ENCODE peak calls at places on chromosomes 2 and 18, in four cellular contexts. E, D, Q and L are unnamed samples.

GRCh38 chr2:241363316-241363879 is 7.3 kb downstream of the FARP2 start:
- DNase-seq in E (no peak), D (peak), Q (no peak), L (no peak)

GRCh38 chr2:218658671-218659257 is 659 bp downstream of the ZNF142 start:
- DNase-seq in E (peak), D (peak), Q (no peak), L (no peak)

GRCh38 chr2:209334188-209335017 is 89.4 kb upstream of the MAP2 start:
- DNase-seq in E (peak), D (peak), Q (no peak), L (peak)

GRCh38 chr18:24530630-24531111 is 70.2 kb downstream of the HRH4 start:
- DNase-seq in E (peak), D (no peak), Q (no peak), L (no peak)

GRCh38 chr2:149213764-149214493 is 116.5 kb upstream of the LYPD6 start:
- DNase-seq in E (no peak), D (no peak), Q (no peak), L (no peak)

GRCh38 chr2:135701442-135701841 is 40.2 kb upstream of the UBXN4 start:
- DNase-seq in E (peak), D (no peak), Q (no peak), L (no peak)

GRCh38 chr18:78632111-78632541 is 347.5 kb upstream of the SALL3 start:
- DNase-seq in E (peak), D (no peak), Q (no peak), L (peak)

GRCh38 chr2:9631976-9632700 is 1.3 kb upstream of the YWHAQ start:
- DNase-seq in E (no peak), D (no peak), Q (no peak), L (no peak)

GRCh38 chr18:14930076-14930475 is 182.1 kb downstream of the ANKRD30B start:
- DNase-seq in E (no peak), D (no peak), Q (no peak), L (peak)

GRCh38 chr2:218564056-218564455 is 4.1 kb downstream of the USP37 start:
- DNase-seq in E (no peak), D (no peak), Q (no peak), L (no peak)

GRCh38 chr2:197515277-197515797 is 529 bp upstream of the MOB4 start:
- DNase-seq in E (peak), D (no peak), Q (no peak), L (no peak)

GRCh38 chr18:70335892-70336726 is 47.3 kb downstream of the SOCS6 start:
- DNase-seq in E (no peak), D (no peak), Q (no peak), L (no peak)

GRCh38 chr2:75539955-75540716 is 20.6 kb downstream of the EVA1A start:
- DNase-seq in E (no peak), D (no peak), Q (no peak), L (no peak)

GRCh38 chr2:236689393-236689700 is 119.7 kb downstream of the ACKR3 start:
- DNase-seq in E (no peak), D (no peak), Q (no peak), L (no peak)

GRCh38 chr18:47595816-47596501 is 334.5 kb downstream of the SMAD2 start:
- DNase-seq in E (no peak), D (no peak), Q (no peak), L (peak)

GRCh38 chr2:218430721-218431120 is 11.8 kb downstream of the VIL1 start:
- DNase-seq in E (no peak), D (no peak), Q (peak), L (peak)

GRCh38 chr2:222927600-222927999 is 66.8 kb downstream of the ACSL3 start:
- DNase-seq in E (no peak), D (no peak), Q (no peak), L (no peak)

GRCh38 chr2:10835052-10835970 is 22.7 kb upstream of the PDIA6 start:
- DNase-seq in E (peak), D (peak), Q (peak), L (no peak)

GRCh38 chr2:230921806-230922595 is 3.0 kb downstream of the GPR55 start:
- DNase-seq in E (no peak), D (peak), Q (no peak), L (peak)

GRCh38 chr2:42764096-42764495 is at the start of gene OXER1:
- DNase-seq in E (no peak), D (no peak), Q (no peak), L (no peak)

GRCh38 chr2:182038579-182038978 is 52.9 kb downstream of the PPP1R1C start:
- DNase-seq in E (peak), D (no peak), Q (no peak), L (no peak)

GRCh38 chr2:54558976-54559410 is 102.9 kb downstream of the SPTBN1 start:
- DNase-seq in E (no peak), D (no peak), Q (no peak), L (no peak)

GRCh38 chr18:11125372-11126315 is 23.7 kb downstream of the PIEZO2 start:
- DNase-seq in E (peak), D (no peak), Q (no peak), L (no peak)

GRCh38 chr2:151049746-151050145 is 211.9 kb downstream of the RBM43 start:
- DNase-seq in E (peak), D (no peak), Q (no peak), L (no peak)

GRCh38 chr2:26562811-26563645 is 78.1 kb downstream of the CIB4 start:
- DNase-seq in E (no peak), D (peak), Q (no peak), L (peak)

GRCh38 chr2:46170611-46171385 is 126.4 kb upstream of the EPAS1 start:
- DNase-seq in E (no peak), D (no peak), Q (no peak), L (no peak)

GRCh38 chr2:148874868-148875341 is at the start of gene KIF5C:
- DNase-seq in E (peak), D (peak), Q (peak), L (peak)

GRCh38 chr2:144130551-144130950 is 389.4 kb downstream of the ZEB2 start:
- DNase-seq in E (no peak), D (no peak), Q (no peak), L (no peak)

GRCh38 chr2:222919841-222920609 is 59.2 kb downstream of the ACSL3 start:
- DNase-seq in E (peak), D (no peak), Q (no peak), L (no peak)

GRCh38 chr18:13369756-13370510 is 151.4 kb downstream of the LDLRAD4 start:
- DNase-seq in E (no peak), D (no peak), Q (no peak), L (no peak)

GRCh38 chr2:116832148-116832547 is 982.3 kb upstream of the DDX18 start:
- DNase-seq in E (no peak), D (no peak), Q (no peak), L (no peak)

GRCh38 chr2:123363076-123363475 is 662.0 kb upstream of the CNTNAP5 start:
- DNase-seq in E (no peak), D (no peak), Q (no peak), L (no peak)

GRCh38 chr18:30328839-30329238 is 713.7 kb downstream of the DSC3 start:
- DNase-seq in E (no peak), D (no peak), Q (no peak), L (no peak)

GRCh38 chr2:23361185-23361584 is 23.8 kb upstream of the KLHL29 start:
- DNase-seq in E (peak), D (no peak), Q (no peak), L (peak)

GRCh38 chr2:191675807-191676667 is 1.9 kb upstream of the NABP1 start:
- DNase-seq in E (no peak), D (peak), Q (peak), L (peak)

GRCh38 chr2:225103737-225104141 is 61.5 kb upstream of the DOCK10 start:
- DNase-seq in E (peak), D (no peak), Q (no peak), L (no peak)

DNA sequence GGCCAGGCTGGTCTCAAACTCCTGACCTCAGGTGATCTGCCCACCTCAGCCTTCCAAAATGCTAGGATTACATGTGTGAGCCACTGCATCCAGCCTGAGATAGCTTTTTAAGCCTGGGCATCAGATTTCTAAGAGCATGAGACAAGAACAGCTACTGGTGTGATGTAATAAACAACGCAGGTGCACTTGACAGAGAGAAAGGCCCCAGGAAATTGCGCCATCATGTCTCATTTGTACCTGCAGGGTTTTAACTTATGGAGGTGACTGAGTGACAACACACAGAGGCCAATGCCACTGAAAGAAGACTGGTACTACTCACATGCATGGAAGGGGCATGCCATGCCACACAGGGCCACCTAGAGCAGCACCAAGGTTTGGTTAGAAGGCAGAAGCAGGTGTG is 209.4 kb downstream of the SP3 start:
- DNase-seq in E (no peak), D (no peak), Q (no peak), L (no peak)
- TF ChIP-seq CTCF in E (no peak), D (no peak), Q (no peak), L (no peak)

GRCh38 chr18:3552305-3552704 is 102.3 kb downstream of the TGIF1 start:
- DNase-seq in E (no peak), D (no peak), Q (no peak), L (no peak)

GRCh38 chr18:3554811-3555427 is 104.9 kb downstream of the TGIF1 start:
- DNase-seq in E (no peak), D (no peak), Q (no peak), L (no peak)

GRCh38 chr18:3554091-3554601 is 104.2 kb downstream of the TGIF1 start:
- DNase-seq in E (no peak), D (no peak), Q (no peak), L (no peak)
- H3K4me3 ChIP-seq in E (no peak), D (no peak), Q (no peak), L (no peak)

GRCh38 chr18:68696937-68697336 is 18.0 kb downstream of the TMX3 start:
- DNase-seq in E (no peak), D (no peak), Q (no peak), L (no peak)

GRCh38 chr18:68699043-68699442 is 15.9 kb downstream of the TMX3 start:
- DNase-seq in E (peak), D (no peak), Q (no peak), L (no peak)

GRCh38 chr18:68694316-68694715 is 20.6 kb downstream of the TMX3 start:
- DNase-seq in E (no peak), D (no peak), Q (no peak), L (no peak)

GRCh38 chr18:68693091-68693815 is 21.7 kb downstream of the TMX3 start:
- DNase-seq in E (no peak), D (no peak), Q (no peak), L (no peak)
- TF ChIP-seq POLR2A in E (no peak), D (no peak), Q (no peak), L (no peak)

GRCh38 chr18:57727952-57728807 is 74.9 kb downstream of the ATP8B1 start:
- DNase-seq in E (peak), D (no peak), Q (no peak), L (no peak)
- TF ChIP-seq CTCF in E (no peak), D (no peak), Q (no peak), L (no peak)

GRCh38 chr2:2701813-2702212 is 370.7 kb upstream of the MYT1L start:
- DNase-seq in E (no peak), D (no peak), Q (no peak), L (no peak)
- H3K4me3 ChIP-seq in E (no peak), D (no peak), Q (no peak), L (no peak)

DNA sequence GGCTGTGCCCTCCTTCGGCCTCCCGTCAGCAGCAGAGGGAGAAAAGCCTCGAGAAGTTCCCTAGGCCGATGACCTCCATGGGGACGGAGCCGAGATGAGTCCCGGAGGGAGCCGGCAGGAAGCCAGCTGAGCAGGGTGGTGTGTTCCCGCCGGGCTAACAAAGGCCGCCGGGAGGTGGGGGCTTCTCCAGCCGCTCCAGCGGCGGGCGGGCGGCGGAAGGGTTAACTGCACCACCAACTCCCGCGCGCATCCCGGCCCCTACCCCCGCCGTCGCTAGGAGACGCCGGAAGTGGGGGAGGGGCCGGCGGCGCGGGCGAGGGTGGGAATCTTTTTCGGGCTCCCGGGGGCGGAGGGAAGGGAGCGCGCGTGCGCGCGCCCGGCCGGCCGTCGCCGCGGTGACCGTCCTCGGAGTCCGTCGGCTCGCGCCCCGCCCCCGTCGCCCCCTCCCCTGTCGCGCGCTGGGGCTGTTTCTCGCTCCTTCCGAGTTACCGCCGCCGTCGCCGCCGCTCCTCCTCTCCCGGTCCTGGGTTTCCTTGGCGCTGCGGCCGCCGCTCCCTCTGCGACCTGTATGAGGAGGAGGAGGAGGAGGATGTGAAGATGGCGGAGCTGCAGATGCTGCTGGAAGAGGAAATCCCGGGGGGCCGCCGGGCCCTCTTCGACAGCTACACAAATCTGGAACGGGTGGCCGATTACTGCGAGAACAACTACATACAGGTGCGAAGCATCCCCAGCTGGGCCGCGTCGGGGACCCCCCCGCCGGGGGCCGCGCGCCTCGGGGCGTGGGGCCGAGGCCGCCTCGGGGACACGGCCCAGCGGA is at the start of gene ABI2:
- DNase-seq in E (peak), D (peak), Q (peak), L (peak)
- TF ChIP-seq POLR2A in E (peak), D (no peak), Q (no peak), L (no peak)

GRCh38 chr2:233094614-233095013 is 34.5 kb downstream of the INPP5D start:
- DNase-seq in E (no peak), D (no peak), Q (no peak), L (peak)

GRCh38 chr2:233096006-233096405 is 35.9 kb downstream of the INPP5D start:
- DNase-seq in E (no peak), D (no peak), Q (no peak), L (no peak)

GRCh38 chr2:233100192-233100998 is 40.3 kb downstream of the INPP5D start:
- DNase-seq in E (no peak), D (no peak), Q (no peak), L (no peak)

GRCh38 chr2:233101826-233102225 is 41.7 kb downstream of the INPP5D start:
- DNase-seq in E (no peak), D (no peak), Q (no peak), L (no peak)

GRCh38 chr2:233098615-233099014 is 38.5 kb downstream of the INPP5D start:
- DNase-seq in E (peak), D (peak), Q (no peak), L (no peak)
- TF ChIP-seq CTCF in E (peak), D (no peak), Q (peak), L (no peak)

GRCh38 chr2:38751847-38752410 is 768 bp upstream of the SRSF7 start:
- DNase-seq in E (peak), D (no peak), Q (no peak), L (no peak)
- H3K4me3 ChIP-seq in E (peak), D (peak), Q (peak), L (peak)

GRCh38 chr2:108918941-108919341 is 70.1 kb downstream of the EDAR start:
- DNase-seq in E (no peak), D (peak), Q (no peak), L (no peak)
- TF ChIP-seq POLR2A in E (no peak), D (no peak), Q (no peak), L (no peak)